ENCODE peak calls at places on chromosome 18, in four cellular contexts. One of them, this sample, is unnamed.

GRCh38 chr18:70288171-70288850 is 534 bp upstream of the SOCS6 start:
- DNase-seq in tibial artery: no peak
- DNase-seq in HTR-8/SVneo: no peak
- DNase-seq in iPS DF 19.7: no peak
- DNase-seq in this sample: peak

GRCh38 chr18:53909668-53910067 is 314.8 kb downstream of the MBD2 start:
- DNase-seq in tibial artery: no peak
- DNase-seq in HTR-8/SVneo: peak
- DNase-seq in iPS DF 19.7: peak
- DNase-seq in this sample: no peak

GRCh38 chr18:54616220-54616848 is 25.3 kb downstream of the DYNAP start:
- DNase-seq in tibial artery: no peak
- DNase-seq in HTR-8/SVneo: no peak
- DNase-seq in iPS DF 19.7: no peak
- DNase-seq in this sample: no peak

GRCh38 chr18:22913861-22914260 is 19.3 kb upstream of the RBBP8 start:
- DNase-seq in tibial artery: no peak
- DNase-seq in HTR-8/SVneo: no peak
- DNase-seq in iPS DF 19.7: peak
- DNase-seq in this sample: no peak

GRCh38 chr18:11163668-11164067 is 14.3 kb upstream of the PIEZO2 start:
- DNase-seq in tibial artery: no peak
- DNase-seq in HTR-8/SVneo: no peak
- DNase-seq in iPS DF 19.7: no peak
- DNase-seq in this sample: no peak

GRCh38 chr18:49876536-49876935 is 63.2 kb upstream of the ACAA2 start:
- DNase-seq in tibial artery: no peak
- DNase-seq in HTR-8/SVneo: no peak
- DNase-seq in iPS DF 19.7: no peak
- DNase-seq in this sample: no peak

GRCh38 chr18:8949206-8949605 is 153.3 kb upstream of the NDUFV2 start:
- DNase-seq in tibial artery: no peak
- DNase-seq in HTR-8/SVneo: no peak
- DNase-seq in iPS DF 19.7: no peak
- DNase-seq in this sample: no peak

GRCh38 chr18:72544092-72544886 is at the start of gene CBLN2:
- DNase-seq in tibial artery: no peak
- DNase-seq in HTR-8/SVneo: peak
- DNase-seq in iPS DF 19.7: peak
- DNase-seq in this sample: peak

GRCh38 chr18:76401496-76401895 is 93.5 kb downstream of the ZNF516 start:
- DNase-seq in tibial artery: no peak
- DNase-seq in HTR-8/SVneo: no peak
- DNase-seq in iPS DF 19.7: no peak
- DNase-seq in this sample: no peak

GRCh38 chr18:45521777-45522176 is 93.5 kb upstream of the SLC14A2 start:
- DNase-seq in tibial artery: peak
- DNase-seq in HTR-8/SVneo: no peak
- DNase-seq in iPS DF 19.7: no peak
- DNase-seq in this sample: no peak